ENCODE peak calls at places on chromosomes 6 and 20, in nine cellular contexts. D is CD4-positive, alpha-beta T cell; B is BE2C; A is ELF-1; F is thyroid gland; G is EH; H is immature natural killer cell; X is SW480; N is mesothelial cell of epicardium. E is an unnamed sample.

GRCh38 chr6:163324928-163325784 is 89.4 kb upstream of the QKI start:
- DNase-seq in D (no peak), B (no peak), A (no peak), F (peak), G (no peak), H (no peak), X (peak), N (no peak), E (peak)

GRCh38 chr6:130655586-130655985 is 171.6 kb upstream of the SMLR1 start:
- DNase-seq in D (no peak), B (no peak), A (no peak), F (no peak), G (peak), H (no peak), X (no peak), N (no peak), E (no peak)

GRCh38 chr6:139308936-139309603 is 17.3 kb upstream of the TXLNB start:
- DNase-seq in D (no peak), B (no peak), A (no peak), F (no peak), G (peak), H (no peak), X (no peak), N (no peak), E (no peak)

GRCh38 chr6:166274163-166274562 is 34.0 kb downstream of the PRR18 start:
- DNase-seq in D (no peak), B (no peak), A (no peak), F (no peak), G (no peak), H (no peak), X (no peak), N (no peak), E (no peak)

GRCh38 chr6:44697333-44697732 is 309.8 kb downstream of the CDC5L start:
- DNase-seq in D (no peak), B (no peak), A (peak), F (no peak), G (peak), H (peak), X (no peak), N (no peak), E (no peak)

GRCh38 chr6:67331304-67331703 is 1303.8 kb upstream of the ADGRB3 start:
- DNase-seq in D (no peak), B (no peak), A (no peak), F (no peak), G (no peak), H (no peak), X (no peak), N (no peak), E (no peak)

GRCh38 chr20:32455171-32455900 is 97.2 kb downstream of the ASXL1 start:
- DNase-seq in D (no peak), B (no peak), A (no peak), F (no peak), G (no peak), H (no peak), X (no peak), N (no peak), E (no peak)

GRCh38 chr6:120077489-120077888 is 727.9 kb upstream of the MAN1A1 start:
- DNase-seq in D (no peak), B (peak), A (peak), F (peak), G (no peak), H (no peak), X (no peak), N (no peak), E (no peak)

GRCh38 chr6:50457351-50457750 is 256.0 kb upstream of the TFAP2D start:
- DNase-seq in D (no peak), B (no peak), A (no peak), F (no peak), G (no peak), H (no peak), X (no peak), N (no peak), E (no peak)

GRCh38 chr20:53032021-53033001 is 60.2 kb downstream of the TSHZ2 start:
- DNase-seq in D (no peak), B (no peak), A (no peak), F (no peak), G (no peak), H (no peak), X (no peak), N (no peak), E (no peak)

GRCh38 chr20:12963456-12963855 is 45.3 kb upstream of the SPTLC3 start:
- DNase-seq in D (no peak), B (no peak), A (no peak), F (no peak), G (no peak), H (no peak), X (no peak), N (no peak), E (no peak)

GRCh38 chr6:164069352-164070022 is 655.0 kb downstream of the QKI start:
- DNase-seq in D (no peak), B (peak), A (no peak), F (peak), G (no peak), H (no peak), X (no peak), N (no peak), E (peak)

GRCh38 chr6:13362432-13362831 is 34.1 kb upstream of the TBC1D7 start:
- DNase-seq in D (no peak), B (no peak), A (peak), F (peak), G (peak), H (no peak), X (no peak), N (no peak), E (no peak)

GRCh38 chr20:35478804-35479472 is 23.5 kb downstream of the CEP250 start:
- DNase-seq in D (peak), B (peak), A (peak), F (peak), G (no peak), H (peak), X (no peak), N (no peak), E (no peak)

GRCh38 chr6:130240232-130240631 is 17.5 kb upstream of the SAMD3 start:
- DNase-seq in D (no peak), B (no peak), A (no peak), F (no peak), G (peak), H (no peak), X (no peak), N (no peak), E (no peak)

GRCh38 chr6:150068786-150069648 is at the start of gene ULBP3:
- DNase-seq in D (peak), B (peak), A (peak), F (peak), G (peak), H (peak), X (peak), N (peak), E (peak)

GRCh38 chr6:34549056-34549803 is 6.9 kb downstream of the SPDEF start:
- DNase-seq in D (no peak), B (no peak), A (no peak), F (no peak), G (no peak), H (no peak), X (no peak), N (no peak), E (no peak)

GRCh38 chr6:33091957-33092356 is 16.2 kb downstream of the HLA-DPB1 start:
- DNase-seq in D (peak), B (peak), A (peak), F (peak), G (peak), H (peak), X (no peak), N (no peak), E (no peak)

GRCh38 chr6:72769459-72770125 is 147.7 kb downstream of the KCNQ5 start:
- DNase-seq in D (no peak), B (no peak), A (no peak), F (no peak), G (no peak), H (no peak), X (no peak), N (no peak), E (no peak)

GRCh38 chr20:22523128-22523498 is 61.3 kb downstream of the FOXA2 start:
- DNase-seq in D (no peak), B (no peak), A (no peak), F (no peak), G (no peak), H (no peak), X (no peak), N (no peak), E (no peak)

GRCh38 chr20:45913105-45913504 is 1.1 kb upstream of the PLTP start:
- DNase-seq in D (no peak), B (no peak), A (no peak), F (no peak), G (no peak), H (no peak), X (no peak), N (no peak), E (no peak)